ENCODE peak calls at places on chromosomes 11 and 22, in four cellular contexts. One of them, this sample, is unnamed.
A peak's percentile ranks its signal among the peaks of the same experiment; 100 is the strongest.

GRCh38 chr11:9664276-9665171 is 647 bp downstream of the SWAP70 start:
- DNase-seq in heart right ventricle: peak; percentile 52
- DNase-seq in neural progenitor cell: peak; percentile 37
- DNase-seq in right lobe of liver: peak; percentile 60
- DNase-seq in this sample: peak; percentile 59

GRCh38 chr22:42431401-42432019 is 693 bp downstream of the NFAM1 start:
- DNase-seq in heart right ventricle: no peak
- DNase-seq in neural progenitor cell: no peak
- DNase-seq in right lobe of liver: no peak
- DNase-seq in this sample: no peak

GRCh38 chr11:68447015-68447801 is 13.3 kb upstream of the PPP6R3 start:
- DNase-seq in heart right ventricle: peak; percentile 83
- DNase-seq in neural progenitor cell: peak; percentile 87
- DNase-seq in right lobe of liver: peak; percentile 86
- DNase-seq in this sample: peak; percentile 95

GRCh38 chr11:116122697-116123472 is 618.7 kb upstream of the CADM1 start:
- DNase-seq in heart right ventricle: no peak
- DNase-seq in neural progenitor cell: no peak
- DNase-seq in right lobe of liver: no peak
- DNase-seq in this sample: no peak

GRCh38 chr11:111718436-111719325 is 47.5 kb downstream of the PPP2R1B start:
- DNase-seq in heart right ventricle: no peak
- DNase-seq in neural progenitor cell: peak; percentile 27
- DNase-seq in right lobe of liver: no peak
- DNase-seq in this sample: no peak

GRCh38 chr22:42699281-42699681 is 21.4 kb downstream of the A4GALT start:
- DNase-seq in heart right ventricle: no peak
- DNase-seq in neural progenitor cell: no peak
- DNase-seq in right lobe of liver: no peak
- DNase-seq in this sample: no peak

GRCh38 chr22:32796865-32797573 is 4.5 kb upstream of the TIMP3 start:
- DNase-seq in heart right ventricle: peak; percentile 74
- DNase-seq in neural progenitor cell: peak; percentile 82
- DNase-seq in right lobe of liver: peak; percentile 82
- DNase-seq in this sample: peak; percentile 68

GRCh38 chr11:2930705-2931415 is 1.6 kb upstream of the PHLDA2 start:
- DNase-seq in heart right ventricle: peak; percentile 67
- DNase-seq in neural progenitor cell: peak; percentile 79
- DNase-seq in right lobe of liver: peak; percentile 91
- DNase-seq in this sample: peak; percentile 94

GRCh38 chr22:23539135-23539838 is 40.8 kb downstream of the IGLL1 start:
- DNase-seq in heart right ventricle: peak; percentile 69
- DNase-seq in neural progenitor cell: peak; percentile 89
- DNase-seq in right lobe of liver: peak; percentile 75
- DNase-seq in this sample: peak; percentile 83

GRCh38 chr11:32210601-32211000 is 119.7 kb downstream of the RCN1 start:
- DNase-seq in heart right ventricle: no peak
- DNase-seq in neural progenitor cell: no peak
- DNase-seq in right lobe of liver: no peak
- DNase-seq in this sample: no peak

GRCh38 chr11:109275931-109276330 is 146.1 kb upstream of the C11orf87 start:
- DNase-seq in heart right ventricle: no peak
- DNase-seq in neural progenitor cell: peak; percentile 6
- DNase-seq in right lobe of liver: no peak
- DNase-seq in this sample: no peak

GRCh38 chr22:43953988-43954771 is 1.1 kb upstream of the SAMM50 start:
- DNase-seq in heart right ventricle: no peak
- DNase-seq in neural progenitor cell: no peak
- DNase-seq in right lobe of liver: no peak
- DNase-seq in this sample: no peak

GRCh38 chr11:19868871-19869270 is 156.2 kb downstream of the NAV2 start:
- DNase-seq in heart right ventricle: no peak
- DNase-seq in neural progenitor cell: no peak
- DNase-seq in right lobe of liver: no peak
- DNase-seq in this sample: no peak

GRCh38 chr11:10439924-10440323 is 15.1 kb upstream of the AMPD3 start:
- DNase-seq in heart right ventricle: no peak
- DNase-seq in neural progenitor cell: peak; percentile 37
- DNase-seq in right lobe of liver: no peak
- DNase-seq in this sample: no peak

GRCh38 chr11:94767701-94768601 is at the start of gene AMOTL1:
- DNase-seq in heart right ventricle: peak; percentile 89
- DNase-seq in neural progenitor cell: peak; percentile 94
- DNase-seq in right lobe of liver: peak; percentile 93
- DNase-seq in this sample: peak; percentile 94

GRCh38 chr22:48359613-48359965 is 1468.1 kb downstream of the BRD1 start:
- DNase-seq in heart right ventricle: no peak
- DNase-seq in neural progenitor cell: no peak
- DNase-seq in right lobe of liver: peak; percentile 12
- DNase-seq in this sample: no peak
- H3K9me3 ChIP-seq in heart right ventricle: no peaks in the 10 kb centered on the region
- H3K9me3 ChIP-seq in neural progenitor cell: no peaks in the 10 kb centered on the region
- H3K9me3 ChIP-seq in right lobe of liver: no peaks in the 10 kb centered on the region
- H3K9me3 ChIP-seq in this sample: no peaks in the 10 kb centered on the region

GRCh38 chr11:17839973-17840611 is 105.5 kb downstream of the KCNC1 start:
- DNase-seq in heart right ventricle: no peak
- DNase-seq in neural progenitor cell: no peak
- DNase-seq in right lobe of liver: no peak
- DNase-seq in this sample: no peak
- H3K9me3 ChIP-seq in heart right ventricle: no peaks in the 10 kb centered on the region
- H3K9me3 ChIP-seq in neural progenitor cell: no peaks in the 10 kb centered on the region
- H3K9me3 ChIP-seq in right lobe of liver: no peaks in the 10 kb centered on the region
- H3K9me3 ChIP-seq in this sample: no peaks in the 10 kb centered on the region

DNA sequence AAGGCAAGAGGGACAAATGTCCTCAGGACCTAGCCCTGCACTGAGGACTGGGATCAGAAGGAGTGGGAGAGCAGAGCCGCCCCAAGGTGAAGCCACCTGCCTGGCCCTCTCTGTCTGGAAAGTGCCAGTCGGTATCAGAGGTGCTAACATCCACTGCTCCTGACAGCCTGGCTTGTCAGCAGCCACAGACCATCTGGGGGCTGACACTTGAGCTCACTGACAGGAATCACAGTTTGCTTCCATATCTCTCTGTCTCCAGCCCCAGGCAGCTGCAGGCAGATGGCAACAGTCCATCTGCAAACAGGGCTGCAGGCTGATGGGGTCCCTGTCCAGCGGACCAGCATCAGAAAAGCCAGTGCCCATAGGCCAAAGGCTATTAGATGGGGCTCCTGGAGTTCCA is 5.5 kb downstream of the OPCML start:
- DNase-seq in heart right ventricle: peak; percentile 36
- DNase-seq in neural progenitor cell: no peak
- DNase-seq in right lobe of liver: no peak
- DNase-seq in this sample: no peak
- H3K9me3 ChIP-seq in heart right ventricle: no peaks in the 10 kb centered on the region
- H3K9me3 ChIP-seq in neural progenitor cell: no peaks in the 10 kb centered on the region
- H3K9me3 ChIP-seq in right lobe of liver: no peaks in the 10 kb centered on the region
- H3K9me3 ChIP-seq in this sample: no peaks in the 10 kb centered on the region

GRCh38 chr11:70610561-70610960 is 212.2 kb downstream of the CTTN start:
- DNase-seq in heart right ventricle: no peak
- DNase-seq in neural progenitor cell: no peak
- DNase-seq in right lobe of liver: peak; percentile 31
- DNase-seq in this sample: no peak

GRCh38 chr11:70612459-70613141 is 214.3 kb downstream of the CTTN start:
- DNase-seq in heart right ventricle: no peak
- DNase-seq in neural progenitor cell: no peak
- DNase-seq in right lobe of liver: peak; percentile 46
- DNase-seq in this sample: no peak

GRCh38 chr11:70608568-70609314 is 210.4 kb downstream of the CTTN start:
- DNase-seq in heart right ventricle: no peak
- DNase-seq in neural progenitor cell: peak; percentile 51
- DNase-seq in right lobe of liver: peak; percentile 35
- DNase-seq in this sample: no peak

GRCh38 chr11:70611890-70612289 is 213.6 kb downstream of the CTTN start:
- DNase-seq in heart right ventricle: no peak
- DNase-seq in neural progenitor cell: peak; percentile 29
- DNase-seq in right lobe of liver: peak; percentile 38
- DNase-seq in this sample: no peak

GRCh38 chr11:70611166-70611565 is 212.8 kb downstream of the CTTN start:
- DNase-seq in heart right ventricle: no peak
- DNase-seq in neural progenitor cell: no peak
- DNase-seq in right lobe of liver: peak; percentile 15
- DNase-seq in this sample: no peak
- H3K9me3 ChIP-seq in heart right ventricle: no peaks in the 10 kb centered on the region
- H3K9me3 ChIP-seq in neural progenitor cell: no peaks in the 10 kb centered on the region
- H3K9me3 ChIP-seq in right lobe of liver: no peaks in the 10 kb centered on the region
- H3K9me3 ChIP-seq in this sample: peaks cover 15% of the 10 kb centered on the region

This sample was measured in left lung.